ENCODE peak calls at places on chromosomes 7 and 10, in eight cellular contexts. X is endodermal cell, N is HAP-1, C is cardiac muscle cell, S is testis, M is upper lobe of right lung, O is A549, Z is tibial artery. R is an unnamed sample.
A peak's percentile ranks its signal among the peaks of the same experiment; 100 is the strongest.

GRCh38 chr7:32481921-32482320 is 8.3 kb downstream of the LSM5 start:
- DNase-seq in X (no peak), N (no peak), C (no peak), S (no peak), M (no peak), O (no peak), Z (no peak), R (no peak)

GRCh38 chr7:102890292-102890970 is 22.4 kb upstream of the LRRC17 start:
- DNase-seq in X (no peak), N (no peak), C (peak; percentile 57), S (no peak), M (no peak), O (no peak), Z (no peak), R (no peak)

GRCh38 chr10:114933588-114933987 is 4.4 kb upstream of the TRUB1 start:
- DNase-seq in X (no peak), N (no peak), C (no peak), S (no peak), M (no peak), O (no peak), Z (no peak), R (no peak)

GRCh38 chr7:149719050-149719899 is 54.1 kb downstream of the ZNF467 start:
- DNase-seq in X (no peak), N (no peak), C (peak; percentile 74), S (peak; percentile 14), M (peak; percentile 53), O (peak; percentile 35), Z (no peak), R (no peak)

GRCh38 chr7:133702903-133703302 is 424.2 kb upstream of the LRGUK start:
- DNase-seq in X (no peak), N (no peak), C (no peak), S (no peak), M (no peak), O (no peak), Z (no peak), R (no peak)

GRCh38 chr10:100816671-100817070 is 71.3 kb downstream of the PAX2 start:
- DNase-seq in X (peak; percentile 85), N (peak; percentile 8), C (no peak), S (no peak), M (no peak), O (no peak), Z (no peak), R (no peak)

GRCh38 chr10:64059884-64060283 is 538.7 kb downstream of the REEP3 start:
- DNase-seq in X (peak; percentile 55), N (no peak), C (no peak), S (no peak), M (no peak), O (no peak), Z (no peak), R (no peak)

GRCh38 chr10:101234333-101234732 is 5.1 kb upstream of the LBX1 start:
- DNase-seq in X (no peak), N (no peak), C (no peak), S (no peak), M (no peak), O (no peak), Z (no peak), R (no peak)

GRCh38 chr10:1411956-1412355 is 325.4 kb downstream of the ADARB2 start:
- DNase-seq in X (no peak), N (no peak), C (no peak), S (no peak), M (no peak), O (no peak), Z (no peak), R (no peak)

GRCh38 chr10:122648599-122649428 is 50.8 kb downstream of the C10orf120 start:
- DNase-seq in X (peak; percentile 92), N (peak; percentile 34), C (peak; percentile 39), S (peak; percentile 79), M (peak; percentile 73), O (peak; percentile 51), Z (no peak), R (no peak)

DNA sequence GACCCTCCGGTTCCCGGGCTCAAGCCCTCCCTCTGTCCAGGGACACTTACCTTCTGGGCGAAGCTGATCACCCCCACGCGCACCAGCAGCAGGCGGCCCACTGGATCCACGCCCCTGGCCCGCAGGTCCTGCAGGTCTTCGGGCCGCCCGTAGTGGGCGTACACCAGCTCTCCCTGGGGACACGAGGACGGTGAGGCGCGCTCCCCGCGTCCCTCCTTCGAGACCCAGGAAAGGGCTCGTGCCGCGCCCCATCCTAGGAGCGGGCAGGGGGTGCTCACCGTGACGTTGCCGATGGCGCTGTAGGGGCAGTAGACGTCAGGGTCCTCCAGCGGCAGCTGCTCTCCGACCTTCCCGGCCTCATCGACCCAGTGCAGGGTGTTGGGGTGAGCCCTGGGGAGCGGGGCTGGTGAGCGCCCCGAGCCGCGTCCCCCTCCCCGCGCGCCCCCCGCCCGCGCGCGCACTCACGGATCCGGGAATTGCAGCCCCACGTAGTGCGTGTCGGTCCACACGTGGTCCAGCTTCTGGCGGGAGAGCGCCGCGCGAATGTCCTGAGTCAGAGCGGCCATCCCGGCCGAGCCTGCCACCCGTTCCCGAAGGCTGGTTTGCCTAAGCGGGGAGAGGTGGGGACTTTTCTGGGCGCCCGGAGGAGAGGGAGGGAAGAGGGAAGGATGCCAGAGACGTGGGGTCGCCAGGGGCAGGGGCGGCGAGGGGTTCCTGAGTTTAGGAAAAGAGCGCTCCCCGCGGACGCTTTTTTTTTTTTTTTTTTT is 8.2 kb downstream of the TFR2 start:
- DNase-seq in X (peak; percentile 81), N (peak; percentile 42), C (peak; percentile 31), S (peak; percentile 43), M (peak; percentile 80), O (peak; percentile 79), Z (peak; percentile 34), R (no peak)
- H3K4me1 ChIP-seq in X (no peaks in the 10 kb centered on the region), N (peaks cover 10% of the 10 kb centered on the region), C (no peaks in the 10 kb centered on the region), S (peaks cover 5% of the 10 kb centered on the region), M (peaks cover 6% of the 10 kb centered on the region), O (peaks cover 3% of the 10 kb centered on the region), Z (no peaks in the 10 kb centered on the region), R (peaks cover 8% of the 10 kb centered on the region)

GRCh38 chr7:7922684-7923385 is 45.8 kb upstream of the GLCCI1 start:
- DNase-seq in X (no peak), N (peak; percentile 92), C (no peak), S (no peak), M (no peak), O (no peak), Z (no peak), R (no peak)
- H3K4me1 ChIP-seq in X (peaks cover 21% of the 10 kb centered on the region), N (peaks cover 19% of the 10 kb centered on the region), C (no peaks in the 10 kb centered on the region), S (no peaks in the 10 kb centered on the region), M (no peaks in the 10 kb centered on the region), O (no peaks in the 10 kb centered on the region), Z (no peaks in the 10 kb centered on the region), R (peaks cover 6% of the 10 kb centered on the region)

DNA sequence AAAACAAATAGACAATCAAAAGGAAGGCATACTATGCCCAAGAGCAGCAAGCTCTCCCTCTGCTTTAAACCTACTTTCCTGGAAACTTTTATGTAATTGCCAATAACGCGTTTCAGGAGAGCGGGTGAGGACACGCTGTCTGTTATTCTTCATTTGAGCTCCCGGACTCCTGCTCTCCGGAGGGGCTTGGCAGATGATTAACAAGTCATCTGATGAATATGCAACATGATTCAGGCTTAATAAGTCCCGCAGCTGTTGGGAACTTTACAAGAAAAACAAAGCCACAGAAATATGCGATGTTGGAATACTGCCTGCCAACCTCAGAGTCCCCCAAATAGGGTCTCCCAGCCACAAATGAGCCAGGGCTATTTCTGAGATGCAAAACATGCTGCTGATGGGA is 348.0 kb downstream of the GPAM start:
- DNase-seq in X (peak; percentile 58), N (no peak), C (no peak), S (peak; percentile 14), M (no peak), O (no peak), Z (no peak), R (no peak)
- H3K4me1 ChIP-seq in X (no peaks in the 10 kb centered on the region), N (no peaks in the 10 kb centered on the region), C (no peaks in the 10 kb centered on the region), S (no peaks in the 10 kb centered on the region), M (no peaks in the 10 kb centered on the region), O (no peaks in the 10 kb centered on the region), Z (no peaks in the 10 kb centered on the region), R (no peaks in the 10 kb centered on the region)

DNA sequence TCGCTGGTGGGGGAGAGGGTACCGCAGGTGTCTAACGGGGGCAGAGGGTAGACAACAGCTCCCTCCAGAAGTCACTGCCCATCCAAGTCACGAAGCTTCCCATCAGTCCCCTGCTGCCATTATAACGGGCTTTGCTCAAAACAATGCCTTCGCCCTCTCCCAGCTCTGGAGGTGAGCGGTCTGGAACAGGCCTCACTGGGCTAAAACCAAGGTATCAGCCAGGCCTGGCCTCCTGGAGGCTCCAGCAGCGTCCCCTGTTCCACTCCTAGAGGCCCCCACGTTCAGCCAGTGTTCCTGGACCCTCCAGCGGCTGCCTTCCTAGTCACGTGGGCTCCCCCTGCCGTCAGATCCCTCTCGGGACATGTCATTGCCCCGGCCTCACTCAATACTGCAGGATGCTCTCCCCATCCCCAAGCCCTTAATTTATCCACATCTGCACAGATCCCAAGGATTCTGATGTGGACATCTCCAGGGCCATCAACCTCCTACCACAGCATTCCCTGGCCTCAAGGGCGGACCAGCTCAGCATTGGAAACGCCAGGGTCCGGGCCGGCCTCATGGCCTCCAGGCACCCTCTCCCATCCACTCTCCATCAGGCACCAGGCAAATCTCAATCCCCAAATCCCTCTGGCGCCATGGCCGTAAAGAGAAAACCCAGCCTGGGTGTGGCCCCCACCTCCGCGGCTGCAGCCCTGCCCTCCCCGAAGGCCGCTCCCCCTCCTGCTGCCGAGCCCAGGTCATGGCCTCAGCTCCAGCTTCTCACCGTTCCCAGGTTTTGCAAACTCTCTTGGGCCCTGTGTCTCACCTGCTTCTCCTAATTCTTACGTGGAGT is 104.1 kb upstream of the FAM20C start:
- DNase-seq in X (peak; percentile 82), N (no peak), C (no peak), S (no peak), M (no peak), O (no peak), Z (no peak), R (no peak)
- H3K4me1 ChIP-seq in X (no peaks in the 10 kb centered on the region), N (no peaks in the 10 kb centered on the region), C (no peaks in the 10 kb centered on the region), S (peaks cover 5% of the 10 kb centered on the region), M (peaks cover 13% of the 10 kb centered on the region), O (peaks cover 9% of the 10 kb centered on the region), Z (no peaks in the 10 kb centered on the region), R (peaks cover 6% of the 10 kb centered on the region)

DNA sequence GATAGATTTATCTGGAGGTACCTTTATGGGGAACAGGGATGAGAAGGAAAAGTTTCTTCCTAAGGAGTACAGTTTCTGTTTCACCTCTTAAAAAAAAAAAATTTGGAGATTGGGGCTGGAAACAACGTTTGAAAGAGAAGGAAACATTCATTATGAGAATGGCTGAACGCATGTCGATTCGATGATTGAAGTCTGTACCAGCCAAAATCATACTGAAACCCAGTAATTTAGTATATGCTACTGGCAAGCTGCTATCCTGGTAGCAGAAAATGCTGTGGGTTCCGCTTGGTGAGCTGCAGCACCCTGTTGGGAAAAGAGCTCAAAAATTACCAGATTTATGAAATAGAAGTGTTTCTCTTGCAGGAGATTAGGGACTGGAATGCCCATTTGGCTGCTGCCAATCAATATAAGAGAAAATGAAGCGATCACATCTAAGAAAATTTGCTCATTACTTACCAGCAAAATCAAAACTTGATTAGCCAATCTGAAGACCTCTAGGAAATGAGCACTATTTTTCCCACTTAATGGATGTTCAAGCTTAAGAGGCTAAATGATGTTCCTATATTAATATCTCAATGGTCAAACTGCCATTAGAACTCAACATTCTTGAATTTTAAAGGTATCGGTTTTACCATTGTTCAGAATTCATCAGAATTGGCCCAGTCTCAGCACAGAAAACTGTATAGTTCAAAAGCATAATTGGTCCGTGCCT is 1.1 kb upstream of the ITGB1 start:
- DNase-seq in X (no peak), N (no peak), C (no peak), S (no peak), M (no peak), O (no peak), Z (no peak), R (no peak)
- H3K4me1 ChIP-seq in X (peaks cover 11% of the 10 kb centered on the region), N (peaks cover 31% of the 10 kb centered on the region), C (peaks cover 49% of the 10 kb centered on the region), S (peaks cover 16% of the 10 kb centered on the region), M (peaks cover 59% of the 10 kb centered on the region), O (peaks cover 42% of the 10 kb centered on the region), Z (no peaks in the 10 kb centered on the region), R (peaks cover 10% of the 10 kb centered on the region)